ENCODE peak calls at places on chromosomes 16 and 17, in ten cellular contexts. One of them, this sample, is unnamed.

GRCh38 chr17:15213381-15214087 is 51.6 kb downstream of the PMP22 start:
- DNase-seq in stomach: no peak
- DNase-seq in prostate gland: no peak
- DNase-seq in ascending aorta: no peak
- DNase-seq in mesothelial cell of epicardium: no peak
- DNase-seq in A549: no peak
- DNase-seq in Calu3: no peak
- DNase-seq in HL-60: no peak
- DNase-seq in H9: no peak
- DNase-seq in body of pancreas: no peak
- DNase-seq in this sample: no peak

GRCh38 chr16:29710227-29711219 is 31.5 kb downstream of the QPRT start:
- DNase-seq in HL-60: no peak
- DNase-seq in A549: peak
- DNase-seq in ascending aorta: no peak
- DNase-seq in body of pancreas: no peak
- DNase-seq in mesothelial cell of epicardium: no peak
- DNase-seq in Calu3: peak
- DNase-seq in prostate gland: no peak
- DNase-seq in H9: peak
- DNase-seq in stomach: no peak
- DNase-seq in this sample: peak

GRCh38 chr16:60608971-60609370 is 1427.3 kb downstream of the CDH8 start:
- DNase-seq in ascending aorta: no peak
- DNase-seq in body of pancreas: no peak
- DNase-seq in prostate gland: no peak
- DNase-seq in Calu3: no peak
- DNase-seq in mesothelial cell of epicardium: no peak
- DNase-seq in HL-60: no peak
- DNase-seq in stomach: no peak
- DNase-seq in H9: no peak
- DNase-seq in A549: no peak
- DNase-seq in this sample: no peak

GRCh38 chr17:5883775-5884665 is 186.2 kb upstream of the WSCD1 start:
- DNase-seq in ascending aorta: no peak
- DNase-seq in HL-60: no peak
- DNase-seq in stomach: no peak
- DNase-seq in mesothelial cell of epicardium: no peak
- DNase-seq in body of pancreas: no peak
- DNase-seq in H9: peak
- DNase-seq in prostate gland: no peak
- DNase-seq in Calu3: peak
- DNase-seq in A549: no peak
- DNase-seq in this sample: no peak

GRCh38 chr16:86256995-86257394 is 253.3 kb upstream of the FOXF1 start:
- DNase-seq in ascending aorta: no peak
- DNase-seq in A549: no peak
- DNase-seq in H9: no peak
- DNase-seq in body of pancreas: no peak
- DNase-seq in Calu3: no peak
- DNase-seq in mesothelial cell of epicardium: no peak
- DNase-seq in prostate gland: no peak
- DNase-seq in HL-60: no peak
- DNase-seq in stomach: no peak
- DNase-seq in this sample: no peak

GRCh38 chr16:67164599-67165061 is at the start of gene HSF4:
- DNase-seq in stomach: peak
- DNase-seq in H9: no peak
- DNase-seq in prostate gland: peak
- DNase-seq in mesothelial cell of epicardium: no peak
- DNase-seq in ascending aorta: no peak
- DNase-seq in A549: no peak
- DNase-seq in HL-60: no peak
- DNase-seq in body of pancreas: no peak
- DNase-seq in Calu3: no peak
- DNase-seq in this sample: no peak

GRCh38 chr16:50263940-50264929 is 2.1 kb upstream of the ADCY7 start:
- DNase-seq in mesothelial cell of epicardium: no peak
- DNase-seq in Calu3: no peak
- DNase-seq in stomach: no peak
- DNase-seq in body of pancreas: no peak
- DNase-seq in ascending aorta: no peak
- DNase-seq in H9: no peak
- DNase-seq in A549: no peak
- DNase-seq in prostate gland: no peak
- DNase-seq in HL-60: no peak
- DNase-seq in this sample: no peak

GRCh38 chr16:68401871-68402747 is 46.2 kb downstream of the SMPD3 start:
- DNase-seq in body of pancreas: no peak
- DNase-seq in Calu3: no peak
- DNase-seq in HL-60: no peak
- DNase-seq in mesothelial cell of epicardium: no peak
- DNase-seq in A549: no peak
- DNase-seq in stomach: no peak
- DNase-seq in prostate gland: no peak
- DNase-seq in H9: no peak
- DNase-seq in ascending aorta: no peak
- DNase-seq in this sample: no peak

GRCh38 chr17:75876190-75876937 is 2.0 kb downstream of the TRIM47 start:
- DNase-seq in ascending aorta: no peak
- DNase-seq in HL-60: no peak
- DNase-seq in H9: peak
- DNase-seq in prostate gland: no peak
- DNase-seq in body of pancreas: peak
- DNase-seq in mesothelial cell of epicardium: no peak
- DNase-seq in stomach: peak
- DNase-seq in Calu3: peak
- DNase-seq in A549: peak
- DNase-seq in this sample: no peak

GRCh38 chr16:30352488-30353401 is 2.4 kb downstream of the CD2BP2 start:
- DNase-seq in body of pancreas: no peak
- DNase-seq in ascending aorta: no peak
- DNase-seq in A549: no peak
- DNase-seq in Calu3: no peak
- DNase-seq in H9: no peak
- DNase-seq in prostate gland: no peak
- DNase-seq in mesothelial cell of epicardium: no peak
- DNase-seq in stomach: no peak
- DNase-seq in HL-60: no peak
- DNase-seq in this sample: no peak

GRCh38 chr16:56681939-56682702 is at the start of gene MT1X:
- DNase-seq in ascending aorta: peak
- DNase-seq in Calu3: peak
- DNase-seq in A549: peak
- DNase-seq in mesothelial cell of epicardium: peak
- DNase-seq in stomach: peak
- DNase-seq in H9: peak
- DNase-seq in prostate gland: peak
- DNase-seq in HL-60: peak
- DNase-seq in body of pancreas: peak
- DNase-seq in this sample: peak

GRCh38 chr16:87984868-87985267 is 33.6 kb downstream of the BANP start:
- DNase-seq in stomach: no peak
- DNase-seq in prostate gland: no peak
- DNase-seq in HL-60: no peak
- DNase-seq in body of pancreas: no peak
- DNase-seq in H9: no peak
- DNase-seq in Calu3: no peak
- DNase-seq in ascending aorta: no peak
- DNase-seq in mesothelial cell of epicardium: no peak
- DNase-seq in A549: no peak
- DNase-seq in this sample: no peak

GRCh38 chr17:14701901-14702300 is 401.0 kb downstream of the HS3ST3B1 start:
- DNase-seq in Calu3: no peak
- DNase-seq in stomach: no peak
- DNase-seq in A549: no peak
- DNase-seq in body of pancreas: no peak
- DNase-seq in H9: no peak
- DNase-seq in ascending aorta: no peak
- DNase-seq in prostate gland: no peak
- DNase-seq in HL-60: no peak
- DNase-seq in mesothelial cell of epicardium: no peak
- DNase-seq in this sample: no peak

GRCh38 chr16:35414563-35414962 is 1955.2 kb downstream of the TP53TG3F start:
- DNase-seq in stomach: no peak
- DNase-seq in A549: no peak
- DNase-seq in Calu3: no peak
- DNase-seq in prostate gland: no peak
- DNase-seq in mesothelial cell of epicardium: no peak
- DNase-seq in H9: no peak
- DNase-seq in HL-60: no peak
- DNase-seq in body of pancreas: no peak
- DNase-seq in ascending aorta: no peak
- DNase-seq in this sample: no peak

GRCh38 chr17:8384801-8385335 is 1.9 kb upstream of the RPL26 start:
- DNase-seq in H9: peak
- DNase-seq in body of pancreas: no peak
- DNase-seq in A549: peak
- DNase-seq in prostate gland: no peak
- DNase-seq in mesothelial cell of epicardium: no peak
- DNase-seq in stomach: no peak
- DNase-seq in HL-60: no peak
- DNase-seq in Calu3: no peak
- DNase-seq in ascending aorta: no peak
- DNase-seq in this sample: peak

GRCh38 chr16:24568392-24568791 is 29.0 kb downstream of the RBBP6 start:
- DNase-seq in stomach: no peak
- DNase-seq in mesothelial cell of epicardium: no peak
- DNase-seq in prostate gland: no peak
- DNase-seq in H9: no peak
- DNase-seq in body of pancreas: no peak
- DNase-seq in HL-60: no peak
- DNase-seq in ascending aorta: no peak
- DNase-seq in A549: no peak
- DNase-seq in Calu3: no peak
- DNase-seq in this sample: no peak
- TF ChIP-seq CTCF in stomach: no peak
- TF ChIP-seq CTCF in mesothelial cell of epicardium: no peak
- TF ChIP-seq CTCF in prostate gland: peak
- TF ChIP-seq CTCF in H9: no peak
- TF ChIP-seq CTCF in body of pancreas: no peak
- TF ChIP-seq CTCF in HL-60: no peak
- TF ChIP-seq CTCF in ascending aorta: no peak
- TF ChIP-seq CTCF in A549: peak
- TF ChIP-seq CTCF in Calu3: peak
- TF ChIP-seq CTCF in this sample: peak

GRCh38 chr17:51901242-51901641 is 257.3 kb downstream of the CA10 start:
- DNase-seq in H9: peak
- DNase-seq in ascending aorta: no peak
- DNase-seq in stomach: no peak
- DNase-seq in prostate gland: no peak
- DNase-seq in mesothelial cell of epicardium: no peak
- DNase-seq in body of pancreas: no peak
- DNase-seq in HL-60: no peak
- DNase-seq in Calu3: no peak
- DNase-seq in A549: no peak
- DNase-seq in this sample: no peak
- TF ChIP-seq CTCF in H9: peak
- TF ChIP-seq CTCF in ascending aorta: no peak
- TF ChIP-seq CTCF in stomach: no peak
- TF ChIP-seq CTCF in prostate gland: no peak
- TF ChIP-seq CTCF in mesothelial cell of epicardium: no peak
- TF ChIP-seq CTCF in body of pancreas: no peak
- TF ChIP-seq CTCF in HL-60: no peak
- TF ChIP-seq CTCF in Calu3: no peak
- TF ChIP-seq CTCF in A549: no peak
- TF ChIP-seq CTCF in this sample: no peak

GRCh38 chr17:56925088-56925487 is 11.2 kb upstream of the TRIM25 start:
- DNase-seq in ascending aorta: no peak
- DNase-seq in mesothelial cell of epicardium: no peak
- DNase-seq in HL-60: no peak
- DNase-seq in prostate gland: no peak
- DNase-seq in A549: no peak
- DNase-seq in stomach: no peak
- DNase-seq in H9: no peak
- DNase-seq in body of pancreas: no peak
- DNase-seq in Calu3: no peak
- DNase-seq in this sample: no peak

GRCh38 chr17:56926270-56926669 is 12.4 kb upstream of the TRIM25 start:
- DNase-seq in mesothelial cell of epicardium: no peak
- DNase-seq in stomach: no peak
- DNase-seq in Calu3: no peak
- DNase-seq in prostate gland: no peak
- DNase-seq in ascending aorta: no peak
- DNase-seq in body of pancreas: no peak
- DNase-seq in H9: no peak
- DNase-seq in HL-60: no peak
- DNase-seq in A549: no peak
- DNase-seq in this sample: no peak

GRCh38 chr17:56928586-56928985 is 14.7 kb upstream of the TRIM25 start:
- DNase-seq in H9: no peak
- DNase-seq in HL-60: no peak
- DNase-seq in prostate gland: no peak
- DNase-seq in mesothelial cell of epicardium: no peak
- DNase-seq in stomach: no peak
- DNase-seq in body of pancreas: no peak
- DNase-seq in ascending aorta: no peak
- DNase-seq in A549: no peak
- DNase-seq in Calu3: no peak
- DNase-seq in this sample: no peak

GRCh38 chr17:56929362-56929969 is 15.6 kb upstream of the TRIM25 start:
- DNase-seq in ascending aorta: no peak
- DNase-seq in prostate gland: no peak
- DNase-seq in Calu3: no peak
- DNase-seq in stomach: no peak
- DNase-seq in mesothelial cell of epicardium: no peak
- DNase-seq in HL-60: no peak
- DNase-seq in H9: no peak
- DNase-seq in A549: no peak
- DNase-seq in body of pancreas: no peak
- DNase-seq in this sample: no peak

DNA sequence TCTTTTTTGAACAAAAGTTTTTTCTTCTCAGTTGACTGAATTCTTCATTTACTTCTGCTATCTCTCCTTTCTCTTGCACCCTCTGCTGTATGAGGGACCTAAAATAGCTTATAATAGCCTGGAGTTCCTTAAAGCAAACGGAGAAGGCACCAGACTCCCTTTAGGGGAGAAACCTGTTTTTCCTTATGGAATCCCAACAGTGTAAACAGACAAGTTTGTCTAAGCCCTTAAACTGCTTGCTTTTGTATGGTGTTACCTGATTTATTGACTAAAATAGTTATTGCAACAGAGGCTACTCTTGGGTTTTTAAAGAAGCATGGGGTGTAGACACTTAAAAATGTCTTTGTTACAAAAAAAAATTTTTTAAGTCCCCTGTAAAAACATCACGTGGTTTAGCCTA is 12.9 kb upstream of the TRIM25 start:
- DNase-seq in prostate gland: no peak
- DNase-seq in body of pancreas: no peak
- DNase-seq in mesothelial cell of epicardium: no peak
- DNase-seq in H9: no peak
- DNase-seq in stomach: no peak
- DNase-seq in HL-60: no peak
- DNase-seq in A549: no peak
- DNase-seq in ascending aorta: no peak
- DNase-seq in Calu3: no peak
- DNase-seq in this sample: no peak
- TF ChIP-seq CTCF in prostate gland: no peak
- TF ChIP-seq CTCF in body of pancreas: no peak
- TF ChIP-seq CTCF in mesothelial cell of epicardium: no peak
- TF ChIP-seq CTCF in H9: no peak
- TF ChIP-seq CTCF in stomach: no peak
- TF ChIP-seq CTCF in HL-60: no peak
- TF ChIP-seq CTCF in A549: no peak
- TF ChIP-seq CTCF in ascending aorta: no peak
- TF ChIP-seq CTCF in Calu3: no peak
- TF ChIP-seq CTCF in this sample: no peak

GRCh38 chr17:18004901-18005305 is 32.2 kb downstream of the DRC3 start:
- DNase-seq in H9: peak
- DNase-seq in body of pancreas: no peak
- DNase-seq in prostate gland: no peak
- DNase-seq in mesothelial cell of epicardium: no peak
- DNase-seq in Calu3: no peak
- DNase-seq in ascending aorta: no peak
- DNase-seq in HL-60: no peak
- DNase-seq in A549: peak
- DNase-seq in stomach: no peak
- DNase-seq in this sample: no peak
- TF ChIP-seq CTCF in H9: peak
- TF ChIP-seq CTCF in body of pancreas: no peak
- TF ChIP-seq CTCF in prostate gland: no peak
- TF ChIP-seq CTCF in mesothelial cell of epicardium: no peak
- TF ChIP-seq CTCF in Calu3: no peak
- TF ChIP-seq CTCF in ascending aorta: no peak
- TF ChIP-seq CTCF in HL-60: no peak
- TF ChIP-seq CTCF in A549: no peak
- TF ChIP-seq CTCF in stomach: no peak
- TF ChIP-seq CTCF in this sample: peak